ENCODE peak calls at places on chromosomes 13 and 19, in eight cellular contexts. Z is CD4-positive, alpha-beta memory T cell; B is Peyer's patch; F is brain microvascular endothelial cell; T is fibroblast of lung; E is endodermal cell; D is CD4-positive, CD25-positive, alpha-beta regulatory T cell; V is esophagus muscularis mucosa. H is an unnamed sample.

GRCh38 chr19:18274303-18274775 is at the start of gene IQCN:
- DNase-seq in Z (peak; percentile 66), B (peak; percentile 86), F (peak; percentile 29), T (peak; percentile 28), E (peak; percentile 75), D (peak; percentile 69), V (no peak), H (peak; percentile 80)

GRCh38 chr13:73729046-73729445 is 405.2 kb downstream of the KLF12 start:
- DNase-seq in Z (no peak), B (no peak), F (no peak), T (no peak), E (no peak), D (no peak), V (no peak), H (no peak)

GRCh38 chr19:29365836-29366417 is 153.0 kb upstream of the UQCRFS1 start:
- DNase-seq in Z (no peak), B (no peak), F (no peak), T (no peak), E (no peak), D (no peak), V (no peak), H (no peak)

GRCh38 chr13:107373551-107373950 is 805.6 kb upstream of the ARGLU1 start:
- DNase-seq in Z (no peak), B (no peak), F (peak; percentile 70), T (peak; percentile 83), E (peak; percentile 63), D (no peak), V (no peak), H (peak; percentile 17)

GRCh38 chr13:26923824-26924605 is 163.4 kb upstream of the GPR12 start:
- DNase-seq in Z (no peak), B (no peak), F (peak; percentile 49), T (peak; percentile 70), E (peak; percentile 34), D (no peak), V (no peak), H (no peak)

GRCh38 chr19:10699650-10700335 is 1.4 kb upstream of the QTRT1 start:
- DNase-seq in Z (peak; percentile 67), B (peak; percentile 87), F (peak; percentile 73), T (peak; percentile 36), E (peak; percentile 84), D (peak; percentile 65), V (no peak), H (peak; percentile 85)

GRCh38 chr13:34246511-34246910 is 428.6 kb downstream of the RFC3 start:
- DNase-seq in Z (no peak), B (no peak), F (peak; percentile 11), T (peak; percentile 18), E (no peak), D (no peak), V (no peak), H (no peak)

GRCh38 chr19:7292950-7293794 is 1.0 kb downstream of the INSR start:
- DNase-seq in Z (no peak), B (peak; percentile 76), F (no peak), T (no peak), E (peak; percentile 70), D (no peak), V (no peak), H (peak; percentile 77)

GRCh38 chr13:75461314-75461713 is 20.7 kb downstream of the TBC1D4 start:
- DNase-seq in Z (no peak), B (no peak), F (no peak), T (peak; percentile 12), E (no peak), D (no peak), V (no peak), H (no peak)

GRCh38 chr19:48665786-48666185 is 7.0 kb downstream of the NTN5 start:
- DNase-seq in Z (no peak), B (no peak), F (no peak), T (no peak), E (no peak), D (no peak), V (no peak), H (no peak)

GRCh38 chr19:55494172-55494761 is 6.0 kb downstream of the SSC5D start:
- DNase-seq in Z (no peak), B (no peak), F (peak; percentile 80), T (peak; percentile 51), E (no peak), D (no peak), V (no peak), H (peak; percentile 64)

GRCh38 chr13:113930711-113931637 is 42.9 kb downstream of the C13orf46 start:
- DNase-seq in Z (peak; percentile 39), B (peak; percentile 42), F (no peak), T (no peak), E (peak; percentile 22), D (no peak), V (no peak), H (peak; percentile 55)

GRCh38 chr19:16608290-16608704 is 19.7 kb downstream of the MED26 start:
- DNase-seq in Z (no peak), B (peak; percentile 66), F (peak; percentile 75), T (peak; percentile 78), E (no peak), D (no peak), V (no peak), H (no peak)

GRCh38 chr19:16351133-16351809 is 26.6 kb downstream of the KLF2 start:
- DNase-seq in Z (no peak), B (no peak), F (no peak), T (peak; percentile 48), E (no peak), D (peak; percentile 29), V (no peak), H (peak; percentile 47)

GRCh38 chr13:66347718-66348117 is 882.4 kb downstream of the PCDH9 start:
- DNase-seq in Z (no peak), B (no peak), F (no peak), T (peak; percentile 69), E (no peak), D (no peak), V (no peak), H (no peak)

GRCh38 chr13:110114351-110114750 is 192.6 kb downstream of the COL4A1 start:
- DNase-seq in Z (no peak), B (no peak), F (no peak), T (no peak), E (no peak), D (no peak), V (no peak), H (peak; percentile 19)

GRCh38 chr13:110118106-110118505 is 188.9 kb downstream of the COL4A1 start:
- DNase-seq in Z (no peak), B (no peak), F (no peak), T (no peak), E (peak; percentile 42), D (no peak), V (no peak), H (no peak)

GRCh38 chr13:110119943-110120905 is 186.7 kb downstream of the COL4A1 start:
- DNase-seq in Z (no peak), B (no peak), F (no peak), T (peak; percentile 71), E (no peak), D (no peak), V (peak; percentile 89), H (no peak)

GRCh38 chr13:110113284-110113764 is 193.6 kb downstream of the COL4A1 start:
- DNase-seq in Z (no peak), B (no peak), F (peak; percentile 69), T (peak; percentile 84), E (no peak), D (no peak), V (no peak), H (peak; percentile 28)

DNA sequence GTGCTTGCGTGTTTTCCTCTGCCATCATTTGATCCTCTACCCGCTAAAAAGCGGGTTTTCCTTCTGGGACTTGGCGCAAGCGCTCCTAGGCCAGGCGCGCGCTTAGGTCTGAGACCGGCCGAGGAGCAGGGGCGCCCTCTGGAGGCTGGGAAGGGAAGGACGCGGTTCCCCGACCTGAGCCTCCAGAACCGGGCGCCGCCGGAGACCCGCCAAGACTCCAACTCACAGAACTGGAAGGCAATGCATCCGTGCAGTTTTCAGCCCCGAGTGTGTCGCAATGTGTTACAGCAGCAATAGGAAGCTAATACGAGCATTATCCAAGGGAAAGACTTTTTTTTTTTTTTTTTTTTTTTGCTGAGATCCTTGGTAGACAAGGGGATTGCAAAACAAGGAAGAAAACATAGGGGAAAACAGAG is 190.9 kb downstream of the COL4A1 start:
- DNase-seq in Z (peak; percentile 20), B (peak; percentile 67), F (no peak), T (no peak), E (peak; percentile 91), D (peak; percentile 10), V (no peak), H (peak; percentile 94)
- H3K4me3 ChIP-seq in Z (no peak overlapping the region), B (no peak overlapping the region), F (no peak overlapping the region), T (no peak overlapping the region), E (no peak overlapping the region), D (no peak overlapping the region), V (no peak overlapping the region), H (no peak overlapping the region)

GRCh38 chr19:35015576-35016351 is 14.5 kb upstream of the SCN1B start:
- DNase-seq in Z (no peak), B (no peak), F (no peak), T (peak; percentile 67), E (no peak), D (no peak), V (no peak), H (no peak)
- H3K36me3 ChIP-seq in Z (peaks cover 45% of the 10 kb centered on the region), B (no peaks in the 10 kb centered on the region), F (peaks cover 53% of the 10 kb centered on the region), T (peaks cover 35% of the 10 kb centered on the region), E (peaks cover 87% of the 10 kb centered on the region), D (peaks cover 56% of the 10 kb centered on the region), V (peaks cover 33% of the 10 kb centered on the region), H (peaks cover 73% of the 10 kb centered on the region)

GRCh38 chr13:20197361-20197834 is 4.7 kb upstream of the GJB2 start:
- DNase-seq in Z (peak; percentile 52), B (no peak), F (no peak), T (peak; percentile 43), E (no peak), D (peak; percentile 56), V (no peak), H (peak; percentile 75)

GRCh38 chr13:20198781-20199180 is 6.0 kb upstream of the GJB2 start:
- DNase-seq in Z (no peak), B (no peak), F (no peak), T (peak; percentile 84), E (no peak), D (no peak), V (no peak), H (no peak)

GRCh38 chr13:20193142-20193923 is 595 bp upstream of the GJB2 start:
- DNase-seq in Z (peak; percentile 23), B (no peak), F (no peak), T (no peak), E (peak; percentile 56), D (peak; percentile 26), V (peak; percentile 88), H (peak; percentile 66)

GRCh38 chr13:20193924-20194631 is 1.3 kb upstream of the GJB2 start:
- DNase-seq in Z (peak; percentile 19), B (no peak), F (no peak), T (no peak), E (peak; percentile 62), D (peak; percentile 30), V (peak; percentile 85), H (no peak)

DNA sequence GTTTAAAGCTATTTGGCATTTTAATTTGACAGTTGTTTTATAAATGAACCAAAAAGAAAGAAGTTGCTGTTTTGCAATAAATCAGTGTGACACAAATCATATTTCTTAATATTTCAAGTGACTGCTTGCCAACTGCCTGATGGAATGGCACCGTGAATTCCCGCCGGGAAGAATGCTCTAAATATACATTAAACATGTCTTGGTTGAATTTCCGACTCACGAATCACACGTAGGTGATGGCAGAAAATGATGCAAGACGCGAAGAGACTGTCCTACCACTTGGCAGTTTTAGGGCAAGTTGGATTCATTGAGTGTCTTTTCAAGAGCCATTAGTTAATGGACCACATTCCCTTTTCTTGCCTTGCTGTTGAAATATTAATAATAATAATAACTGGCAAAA is 3.1 kb upstream of the GJB2 start:
- DNase-seq in Z (no peak), B (no peak), F (no peak), T (no peak), E (no peak), D (no peak), V (peak; percentile 83), H (no peak)
- H3K27me3 ChIP-seq in Z (peaks cover 48% of the 10 kb centered on the region), B (no peaks in the 10 kb centered on the region), F (peaks cover 58% of the 10 kb centered on the region), T (peaks cover 49% of the 10 kb centered on the region), E (peaks cover 64% of the 10 kb centered on the region), D (peaks cover 58% of the 10 kb centered on the region), V (peaks cover 32% of the 10 kb centered on the region), H (peaks cover 62% of the 10 kb centered on the region)

GRCh38 chr13:83996415-83996814 is 114.1 kb upstream of the SLITRK1 start:
- DNase-seq in Z (no peak), B (no peak), F (no peak), T (no peak), E (no peak), D (no peak), V (no peak), H (no peak)
- H3K4me3 ChIP-seq in Z (no peak overlapping the region), B (no peak overlapping the region), F (no peak overlapping the region), T (no peak overlapping the region), E (no peak overlapping the region), D (no peak overlapping the region), V (no peak overlapping the region), H (no peak overlapping the region)